ENCODE peak calls at places on chromosomes 5 and 9, in ten cellular contexts. Q, T, D, V, I, F, N, E, S and P are unnamed samples.

GRCh38 chr5:108101105-108101504 is 280.8 kb downstream of the FBXL17 start:
- DNase-seq in Q (no peak), T (no peak), D (no peak), V (no peak), I (no peak), F (no peak), N (no peak), E (no peak), S (no peak), P (no peak)

GRCh38 chr5:181186902-181187499 is 18.0 kb downstream of the TRIM7 start:
- DNase-seq in Q (no peak), T (no peak), D (no peak), V (no peak), I (peak; percentile 53), F (no peak), N (no peak), E (no peak), S (no peak), P (no peak)

GRCh38 chr5:116557669-116558271 is 16.9 kb downstream of the SEMA6A start:
- DNase-seq in Q (no peak), T (no peak), D (no peak), V (peak; percentile 38), I (peak; percentile 38), F (no peak), N (peak; percentile 13), E (no peak), S (no peak), P (no peak)

GRCh38 chr5:15495026-15495425 is 5.0 kb upstream of the FBXL7 start:
- DNase-seq in Q (no peak), T (no peak), D (no peak), V (no peak), I (no peak), F (no peak), N (no peak), E (no peak), S (no peak), P (no peak)

GRCh38 chr5:5350101-5350500 is 72.4 kb upstream of the ICE1 start:
- DNase-seq in Q (no peak), T (no peak), D (no peak), V (no peak), I (peak; percentile 81), F (no peak), N (no peak), E (no peak), S (no peak), P (no peak)

GRCh38 chr5:143080982-143081381 is 310.8 kb downstream of the ARHGAP26 start:
- DNase-seq in Q (no peak), T (no peak), D (no peak), V (no peak), I (no peak), F (no peak), N (no peak), E (no peak), S (no peak), P (no peak)

GRCh38 chr9:79962836-79963235 is 391.1 kb downstream of the TLE4 start:
- DNase-seq in Q (no peak), T (no peak), D (no peak), V (no peak), I (no peak), F (no peak), N (no peak), E (no peak), S (no peak), P (no peak)

GRCh38 chr9:37988041-37988440 is 81.0 kb downstream of the SHB start:
- DNase-seq in Q (no peak), T (no peak), D (no peak), V (no peak), I (no peak), F (no peak), N (no peak), E (no peak), S (no peak), P (no peak)

DNA sequence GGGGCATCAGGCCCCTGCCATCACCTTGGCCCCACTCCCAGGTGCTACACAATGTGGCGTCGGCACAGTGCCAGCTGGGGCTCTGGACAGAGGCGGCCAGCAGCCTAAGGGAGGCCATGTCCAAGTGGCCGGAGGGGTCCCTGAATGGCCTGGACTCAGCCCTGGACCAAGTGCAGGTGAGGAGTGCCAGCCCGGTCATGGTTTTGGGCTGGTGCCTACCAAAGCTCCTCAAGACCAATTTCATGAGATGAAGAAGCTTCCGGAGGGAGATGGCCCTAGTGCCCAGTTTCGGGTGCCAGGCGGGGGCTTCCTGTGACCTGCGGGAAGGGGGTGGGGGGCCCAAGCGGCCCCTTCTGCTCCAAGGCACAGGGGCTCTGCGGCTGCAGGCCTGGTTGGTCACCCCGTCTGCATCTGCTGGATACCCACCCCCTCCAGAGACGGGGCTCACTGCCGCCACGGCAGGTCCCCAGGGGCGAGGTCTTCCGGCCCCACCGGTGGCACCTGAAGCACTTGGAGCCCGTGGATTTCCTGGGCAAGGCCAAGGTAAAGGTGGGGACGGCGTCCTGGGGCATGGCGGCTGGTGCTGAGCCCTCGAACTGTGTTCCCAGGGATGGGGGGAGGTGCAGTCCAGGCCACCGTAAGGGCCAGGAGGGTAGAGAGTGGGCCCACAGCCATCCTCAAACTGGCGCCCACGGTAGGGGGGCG is 5.8 kb downstream of the NOXA1 start:
- DNase-seq in Q (no peak), T (peak; percentile 12), D (no peak), V (no peak), I (no peak), F (no peak), N (no peak), E (peak; percentile 63), S (no peak), P (no peak)
- H3K27ac ChIP-seq in Q (no peak overlapping the region), T (no peak overlapping the region), D (no peak overlapping the region), V (no peak overlapping the region), I (no peak overlapping the region), F (no peak overlapping the region), N (no peak overlapping the region), E (no peak overlapping the region), S (no peak overlapping the region), P (no peak overlapping the region)

GRCh38 chr5:7823601-7824000 is 27.3 kb downstream of the CFAP90 start:
- DNase-seq in Q (no peak), T (no peak), D (no peak), V (no peak), I (no peak), F (no peak), N (no peak), E (no peak), S (no peak), P (no peak)

GRCh38 chr5:7824995-7825394 is 25.9 kb downstream of the CFAP90 start:
- DNase-seq in Q (no peak), T (no peak), D (no peak), V (no peak), I (no peak), F (no peak), N (no peak), E (no peak), S (no peak), P (no peak)

GRCh38 chr5:7825630-7826029 is 25.3 kb downstream of the CFAP90 start:
- DNase-seq in Q (no peak), T (no peak), D (no peak), V (no peak), I (no peak), F (no peak), N (no peak), E (no peak), S (no peak), P (no peak)

GRCh38 chr5:7828269-7828668 is 22.7 kb downstream of the CFAP90 start:
- DNase-seq in Q (no peak), T (no peak), D (no peak), V (no peak), I (no peak), F (no peak), N (no peak), E (peak; percentile 67), S (no peak), P (no peak)

GRCh38 chr5:7827602-7828001 is 23.3 kb downstream of the CFAP90 start:
- DNase-seq in Q (no peak), T (no peak), D (no peak), V (no peak), I (no peak), F (no peak), N (no peak), E (no peak), S (no peak), P (no peak)
- TF ChIP-seq CTCF in Q (no peak), T (no peak), D (no peak), V (peak; percentile 6), I (peak; percentile 30), F (no peak), N (no peak), E (no peak), S (no peak), P (no peak)

GRCh38 chr5:126848253-126848652 is 71.3 kb downstream of the LMNB1 start:
- DNase-seq in Q (no peak), T (no peak), D (no peak), V (no peak), I (no peak), F (no peak), N (no peak), E (no peak), S (no peak), P (no peak)

GRCh38 chr5:126847318-126848221 is 70.6 kb downstream of the LMNB1 start:
- DNase-seq in Q (no peak), T (peak; percentile 34), D (no peak), V (no peak), I (no peak), F (no peak), N (peak; percentile 66), E (no peak), S (no peak), P (no peak)

GRCh38 chr5:126846344-126846743 is 69.4 kb downstream of the LMNB1 start:
- DNase-seq in Q (no peak), T (no peak), D (no peak), V (peak; percentile 64), I (no peak), F (no peak), N (no peak), E (no peak), S (no peak), P (no peak)

GRCh38 chr5:126849101-126849678 is 72.3 kb downstream of the LMNB1 start:
- DNase-seq in Q (no peak), T (no peak), D (no peak), V (peak; percentile 84), I (no peak), F (no peak), N (no peak), E (no peak), S (peak; percentile 21), P (no peak)

GRCh38 chr5:126846756-126847155 is 69.8 kb downstream of the LMNB1 start:
- DNase-seq in Q (no peak), T (no peak), D (no peak), V (no peak), I (no peak), F (no peak), N (peak; percentile 47), E (no peak), S (no peak), P (no peak)
- H3K27ac ChIP-seq in Q (no peak overlapping the region), T (no peak overlapping the region), D (no peak overlapping the region), V (no peak overlapping the region), I (no peak overlapping the region), F (no peak overlapping the region), N (peak overlapping the region; percentile 77), E (no peak overlapping the region), S (no peak overlapping the region), P (no peak overlapping the region)

DNA sequence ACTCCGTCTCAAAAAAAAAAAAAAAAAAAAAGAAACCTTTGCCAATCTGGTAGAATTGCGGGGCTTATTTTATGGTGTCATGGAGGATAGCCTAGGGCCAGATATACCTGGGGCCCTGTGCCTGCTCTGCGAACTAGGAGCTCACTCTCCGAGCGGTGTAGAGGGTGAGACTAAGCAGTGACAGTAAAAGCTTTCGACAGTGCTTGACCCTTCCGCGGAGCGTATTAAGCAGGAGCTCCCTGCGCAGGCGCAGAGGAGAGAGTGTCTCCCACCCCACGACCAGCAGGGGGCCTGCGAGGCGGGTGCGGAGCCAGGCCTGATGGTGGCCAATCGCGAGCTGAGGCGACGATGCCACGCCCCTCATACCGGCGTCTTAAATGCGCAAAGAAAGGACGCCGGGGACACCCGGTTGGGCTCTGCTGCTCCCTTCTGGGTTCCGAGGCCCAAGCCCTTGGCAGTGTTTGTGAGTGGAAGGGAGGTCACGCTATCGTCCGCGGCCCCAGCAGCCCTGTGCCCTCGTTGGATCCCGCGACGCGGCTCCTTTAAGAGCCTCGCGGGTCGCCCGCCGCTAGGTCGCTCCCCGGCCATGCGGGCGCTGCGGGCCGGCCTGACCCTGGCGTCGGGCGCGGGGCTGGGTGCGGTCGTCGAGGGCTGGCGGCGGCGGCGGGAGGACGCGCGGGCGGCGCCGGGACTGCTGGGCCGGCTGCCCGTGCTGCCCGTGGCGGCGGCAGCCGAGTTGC is at the start of gene ENDOG:
- DNase-seq in Q (peak; percentile 87), T (peak; percentile 98), D (peak; percentile 97), V (peak; percentile 98), I (peak; percentile 96), F (peak; percentile 99), N (peak; percentile 99), E (peak; percentile 99), S (peak; percentile 94), P (peak; percentile 97)
- TF ChIP-seq CTCF in Q (peak; percentile 89), T (peak; percentile 92), D (peak; percentile 96), V (peak; percentile 98), I (peak; percentile 75), F (peak; percentile 95), N (peak; percentile 99), E (peak; percentile 99), S (peak; percentile 98), P (peak; percentile 99)